ENCODE peak calls at places on chromosomes 1 and 21, in six cellular contexts. C is NCI-H1417 treated with DMSO at 0.1 percent for 48 hours; J is NCI-H1436; S is CD4-positive, CD25-positive, alpha-beta regulatory T cell; R is occipital lobe; N is epithelial cell of esophagus. P is an unnamed sample.

GRCh38 chr1:27132624-27133023 is 22.3 kb downstream of the SLC9A1 start:
- DNase-seq in S (no peak), C (no peak), N (no peak), J (no peak), R (no peak), P (no peak)

GRCh38 chr1:181021155-181021554 is 1.5 kb downstream of the STX6 start:
- DNase-seq in C (no peak), J (no peak), S (no peak), R (no peak), N (no peak), P (no peak)

GRCh38 chr1:37811027-37811655 is 3.1 kb upstream of the YRDC start:
- DNase-seq in N (peak), J (peak), R (no peak), C (no peak), S (peak), P (peak)

GRCh38 chr1:171477804-171478203 is 7.5 kb upstream of the PRRC2C start:
- DNase-seq in R (no peak), C (no peak), J (no peak), N (no peak), S (no peak), P (no peak)

GRCh38 chr1:75502776-75503175 is 108.1 kb downstream of the SLC44A5 start:
- DNase-seq in C (no peak), N (peak), J (no peak), R (no peak), S (no peak), P (no peak)

GRCh38 chr21:25927195-25927880 is 192.6 kb downstream of the GABPA start:
- DNase-seq in C (no peak), R (no peak), S (no peak), J (no peak), N (no peak), P (no peak)

GRCh38 chr1:201537966-201538617 is 835 bp upstream of the NAV1 start:
- DNase-seq in S (no peak), R (no peak), N (no peak), C (no peak), J (no peak), P (no peak)

GRCh38 chr1:204108312-204109141 is 35.6 kb downstream of the SOX13 start:
- DNase-seq in J (no peak), S (no peak), C (peak), N (no peak), R (no peak), P (no peak)

GRCh38 chr21:45420061-45420521 is 15.1 kb downstream of the COL18A1 start:
- DNase-seq in R (no peak), S (no peak), J (no peak), N (no peak), C (no peak), P (no peak)

GRCh38 chr1:53946252-53947171 is at the start of gene LRRC42:
- DNase-seq in R (no peak), C (no peak), S (peak), N (no peak), J (no peak), P (no peak)

GRCh38 chr1:212630159-212630900 is 21.8 kb downstream of the ATF3 start:
- DNase-seq in R (peak), S (peak), J (peak), C (no peak), N (no peak), P (no peak)

GRCh38 chr1:241459186-241459802 is 60.3 kb downstream of the FH start:
- DNase-seq in S (no peak), C (no peak), R (no peak), N (no peak), J (no peak), P (no peak)

GRCh38 chr1:117611121-117611601 is 5.3 kb downstream of the TENT5C start:
- DNase-seq in C (no peak), N (no peak), S (no peak), J (no peak), R (no peak), P (no peak)

GRCh38 chr21:33414068-33414467 is 10.9 kb downstream of the IFNGR2 start:
- DNase-seq in S (no peak), C (no peak), N (no peak), J (no peak), R (no peak), P (no peak)

GRCh38 chr1:115091582-115091981 is 2.3 kb upstream of the TSPAN2 start:
- DNase-seq in N (no peak), R (no peak), S (no peak), J (no peak), C (no peak), P (no peak)

GRCh38 chr1:17201201-17202021 is 3.5 kb upstream of the PADI1 start:
- DNase-seq in S (no peak), R (no peak), C (no peak), J (no peak), N (no peak), P (no peak)

GRCh38 chr1:87644033-87644432 is 315.4 kb downstream of the LMO4 start:
- DNase-seq in C (no peak), J (no peak), S (no peak), R (no peak), N (no peak), P (no peak)

GRCh38 chr1:11882814-11883538 is 24.2 kb upstream of the NPPB start:
- DNase-seq in J (no peak), N (peak), C (no peak), S (no peak), R (no peak), P (no peak)

GRCh38 chr1:218591966-218592365 is 246.8 kb downstream of the TGFB2 start:
- DNase-seq in C (no peak), R (no peak), N (no peak), S (no peak), J (no peak), P (no peak)

GRCh38 chr1:226384040-226384439 is 23.9 kb downstream of the PARP1 start:
- DNase-seq in S (no peak), J (no peak), N (no peak), C (no peak), R (no peak), P (no peak)

GRCh38 chr21:16535100-16535418 is 805.3 kb downstream of the USP25 start:
- DNase-seq in J (peak), S (no peak), C (no peak), N (peak), R (peak), P (no peak)